ENCODE peak calls at places on chromosomes 3 and 15, in four cellular contexts. J is MM.1S, F is mammary epithelial cell, Z is IMR-90. H is an unnamed sample.

GRCh38 chr3:100899440-100900091 is 93.7 kb downstream of the ABI3BP start:
- DNase-seq in J (peak; percentile 59), F (no peak), Z (no peak), H (no peak)

GRCh38 chr3:19364150-19364549 is 215.8 kb downstream of the KCNH8 start:
- DNase-seq in Z (no peak), J (no peak), F (no peak), H (no peak)

GRCh38 chr15:64455951-64456350 is 4.4 kb upstream of the ZNF609 start:
- DNase-seq in J (no peak), F (no peak), Z (no peak), H (peak; percentile 29)

GRCh38 chr15:96502196-96502595 is 171.7 kb downstream of the NR2F2 start:
- DNase-seq in Z (no peak), J (no peak), F (no peak), H (no peak)

GRCh38 chr3:46843508-46843907 is 19.7 kb downstream of the MYL3 start:
- DNase-seq in F (no peak), Z (no peak), J (no peak), H (no peak)

GRCh38 chr3:155676252-155676981 is 68.5 kb downstream of the PLCH1 start:
- DNase-seq in Z (peak; percentile 34), J (no peak), F (peak; percentile 53), H (no peak)

GRCh38 chr15:75069301-75069925 is 46.0 kb downstream of the PPCDC start:
- DNase-seq in Z (no peak), J (peak; percentile 74), F (no peak), H (no peak)

GRCh38 chr15:31203999-31204398 is 102.5 kb upstream of the TRPM1 start:
- DNase-seq in Z (no peak), F (no peak), J (no peak), H (no peak)

GRCh38 chr3:100197876-100198275 is 62.9 kb upstream of the TBC1D23 start:
- DNase-seq in Z (no peak), J (no peak), F (no peak), H (no peak)

GRCh38 chr3:196320110-196320509 is 2.1 kb upstream of the DYNLT2B start:
- DNase-seq in Z (no peak), F (peak; percentile 88), J (no peak), H (no peak)

GRCh38 chr3:75082845-75083244 is 468.4 kb upstream of the CNTN3 start:
- DNase-seq in Z (no peak), J (no peak), F (no peak), H (no peak)

GRCh38 chr3:43152649-43153048 is 46.8 kb upstream of the POMGNT2 start:
- DNase-seq in J (no peak), F (no peak), Z (no peak), H (no peak)

GRCh38 chr3:103949690-103950089 is 1417.0 kb upstream of the ALCAM start:
- DNase-seq in Z (no peak), J (no peak), F (peak; percentile 1), H (no peak)

GRCh38 chr15:28021281-28022039 is 77.7 kb downstream of the OCA2 start:
- DNase-seq in Z (peak; percentile 48), J (peak; percentile 25), F (peak; percentile 2), H (peak; percentile 55)

GRCh38 chr3:43048470-43048869 is 57.4 kb downstream of the POMGNT2 start:
- DNase-seq in J (no peak), Z (no peak), F (no peak), H (no peak)

GRCh38 chr3:147956615-147957014 is 547.5 kb downstream of the ZIC1 start:
- DNase-seq in J (no peak), Z (no peak), F (no peak), H (no peak)

GRCh38 chr3:184825456-184825855 is 13.5 kb downstream of the VPS8 start:
- DNase-seq in F (no peak), Z (no peak), J (no peak), H (peak; percentile 74)

GRCh38 chr3:55547086-55547666 is 60.1 kb upstream of the WNT5A start:
- DNase-seq in F (no peak), Z (no peak), J (no peak), H (no peak)

GRCh38 chr3:38746641-38747040 is 69.4 kb downstream of the SCN10A start:
- DNase-seq in J (no peak), Z (no peak), F (no peak), H (no peak)

GRCh38 chr15:82663186-82663600 is 16.0 kb upstream of the CPEB1 start:
- DNase-seq in J (peak; percentile 65), F (peak; percentile 31), Z (peak; percentile 31), H (peak; percentile 47)

GRCh38 chr15:40399370-40399769 is 6.2 kb upstream of the IVD start:
- DNase-seq in F (no peak), Z (no peak), J (no peak), H (no peak)

GRCh38 chr3:31364711-31365110 is 168.0 kb upstream of the STT3B start:
- DNase-seq in F (peak; percentile 40), Z (peak; percentile 75), J (no peak), H (no peak)
- TF ChIP-seq CTCF in F (peak; percentile 28), Z (peak; percentile 36), J (peak; percentile 9), H (no peak)

GRCh38 chr3:123099331-123100191 is 32.7 kb downstream of the PDIA5 start:
- DNase-seq in F (no peak), J (no peak), Z (no peak), H (no peak)
- H3K9ac ChIP-seq in F (no peak overlapping the region), J (no peak overlapping the region), Z (no peak overlapping the region), H (no peak overlapping the region)

DNA sequence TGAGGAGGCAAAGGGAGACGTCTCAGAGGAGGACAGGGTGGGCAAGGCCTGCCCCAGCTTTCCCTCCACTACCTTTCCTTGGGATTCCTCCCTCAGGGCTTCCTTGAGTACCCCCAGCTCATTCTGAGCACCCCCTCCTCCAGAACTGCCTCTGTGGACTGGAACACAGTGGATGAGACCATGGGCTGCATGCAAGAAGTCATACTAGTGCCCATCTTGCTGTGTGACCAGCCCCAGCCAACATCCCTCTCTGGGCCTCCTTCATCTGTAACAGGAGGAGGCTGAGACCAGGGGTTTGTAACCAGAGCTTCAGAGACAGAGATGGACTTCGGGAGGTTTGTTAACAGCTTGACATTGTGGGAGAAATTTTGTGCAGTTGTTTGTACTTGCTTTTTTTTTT is 25.6 kb downstream of the FEM1B start:
- DNase-seq in F (no peak), Z (no peak), J (no peak), H (peak; percentile 10)
- TF ChIP-seq CTCF in F (no peak), Z (no peak), J (no peak), H (no peak)

DNA sequence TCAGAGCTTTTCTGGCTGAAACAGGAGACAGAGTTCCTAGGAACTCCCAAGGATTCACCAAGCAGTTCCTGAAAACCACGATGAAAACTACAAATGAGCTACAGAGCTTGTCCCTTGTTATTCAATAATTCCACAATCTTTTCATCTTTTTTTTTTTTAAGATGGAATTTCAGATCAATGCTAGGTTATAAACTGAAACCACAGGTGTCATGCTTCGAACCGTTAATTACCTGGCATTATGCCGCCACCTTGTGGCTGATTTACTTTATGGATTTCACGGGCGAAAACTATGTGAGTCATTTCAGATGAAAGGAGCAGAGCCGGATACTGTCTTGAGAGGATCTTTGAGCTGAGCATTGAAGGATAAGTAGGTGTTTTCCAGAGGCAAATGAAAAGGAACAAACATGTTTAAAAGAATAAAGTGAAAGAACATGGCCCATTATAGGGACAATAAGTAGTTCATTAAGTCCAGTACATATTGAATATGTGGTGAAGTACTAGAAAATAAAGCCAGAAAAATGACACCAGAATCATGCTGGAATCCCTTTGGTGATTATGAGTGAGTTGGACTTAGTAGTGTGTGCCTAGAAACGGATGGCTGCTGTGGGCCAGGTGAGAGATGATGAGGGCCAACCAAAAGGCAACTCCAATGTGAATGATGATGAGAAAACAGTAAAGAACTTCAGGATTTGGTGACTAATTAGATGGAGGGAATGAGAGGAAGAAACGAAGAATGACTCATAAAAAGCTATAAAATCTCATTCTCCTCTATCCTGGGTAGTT is 3.5 kb downstream of the CRYGS start:
- DNase-seq in J (peak; percentile 92), Z (peak; percentile 75), F (peak; percentile 78), H (peak; percentile 81)
- H3K9ac ChIP-seq in J (peak overlapping the region; percentile 10), Z (no peak overlapping the region), F (no peak overlapping the region), H (no peak overlapping the region)

GRCh38 chr3:106570426-106570825 is 701.6 kb upstream of the CBLB start:
- DNase-seq in Z (no peak), F (no peak), J (no peak), H (no peak)

GRCh38 chr3:106560451-106560966 is 691.7 kb upstream of the CBLB start:
- DNase-seq in F (peak; percentile 84), Z (peak; percentile 71), J (no peak), H (no peak)

GRCh38 chr3:106566277-106566676 is 697.5 kb upstream of the CBLB start:
- DNase-seq in J (no peak), F (no peak), Z (no peak), H (no peak)
- TF ChIP-seq CTCF in J (no peak), F (no peak), Z (no peak), H (no peak)

GRCh38 chr3:187966141-187966540 is 187.8 kb upstream of the LPP start:
- DNase-seq in Z (no peak), F (peak; percentile 29), J (no peak), H (no peak)

GRCh38 chr3:187961366-187961765 is 192.6 kb upstream of the LPP start:
- DNase-seq in Z (no peak), F (no peak), J (no peak), H (no peak)

GRCh38 chr3:187963003-187963676 is 190.8 kb upstream of the LPP start:
- DNase-seq in J (peak; percentile 21), F (no peak), Z (no peak), H (no peak)

GRCh38 chr3:187964759-187965158 is 189.2 kb upstream of the LPP start:
- DNase-seq in Z (no peak), J (no peak), F (no peak), H (no peak)

GRCh38 chr3:187963677-187964385 is 190.1 kb upstream of the LPP start:
- DNase-seq in F (no peak), Z (no peak), J (no peak), H (no peak)
- H3K9ac ChIP-seq in F (no peak overlapping the region), Z (no peak overlapping the region), J (no peak overlapping the region), H (no peak overlapping the region)

GRCh38 chr3:123658118-123658859 is 73.4 kb upstream of the HACD2 start:
- DNase-seq in Z (peak; percentile 77), F (no peak), J (no peak), H (peak; percentile 65)
- TF ChIP-seq CTCF in Z (no peak), F (no peak), J (no peak), H (no peak)

H was measured in colonic mucosa.